ENCODE peak calls at places on chromosomes 3 and 15, in four cellular contexts. One of them, this sample, is unnamed.

GRCh38 chr3:8239718-8240698 is 261.6 kb upstream of the LMCD1 start:
- DNase-seq in mesendoderm: peak; percentile 69
- DNase-seq in H1: no peak
- DNase-seq in H9: peak; percentile 32
- DNase-seq in this sample: peak; percentile 59

GRCh38 chr3:124845406-124845805 is 41.8 kb downstream of the ITGB5 start:
- DNase-seq in H9: no peak
- DNase-seq in H1: no peak
- DNase-seq in mesendoderm: no peak
- DNase-seq in this sample: peak; percentile 90

GRCh38 chr3:195905970-195906864 is 2.1 kb downstream of the TNK2 start:
- DNase-seq in H9: no peak
- DNase-seq in H1: no peak
- DNase-seq in mesendoderm: no peak
- DNase-seq in this sample: peak; percentile 78

GRCh38 chr3:32406481-32407408 is 15.1 kb downstream of the CMTM7 start:
- DNase-seq in mesendoderm: no peak
- DNase-seq in H1: no peak
- DNase-seq in H9: no peak
- DNase-seq in this sample: no peak

GRCh38 chr15:40995656-40996055 is 42.4 kb downstream of the CHAC1 start:
- DNase-seq in H9: no peak
- DNase-seq in H1: no peak
- DNase-seq in mesendoderm: no peak
- DNase-seq in this sample: no peak

GRCh38 chr3:49937081-49937480 is 2.9 kb upstream of the RBM6 start:
- DNase-seq in mesendoderm: no peak
- DNase-seq in H1: no peak
- DNase-seq in H9: no peak
- DNase-seq in this sample: no peak

GRCh38 chr15:40878785-40879184 is 4.8 kb upstream of the RHOV start:
- DNase-seq in H1: no peak
- DNase-seq in H9: no peak
- DNase-seq in mesendoderm: peak; percentile 73
- DNase-seq in this sample: peak; percentile 70

GRCh38 chr15:42100021-42100800 is 5.8 kb upstream of the PLA2G4D start:
- DNase-seq in H1: no peak
- DNase-seq in H9: no peak
- DNase-seq in mesendoderm: no peak
- DNase-seq in this sample: peak; percentile 6

GRCh38 chr15:77542491-77543001 is 90.2 kb downstream of the LINGO1 start:
- DNase-seq in mesendoderm: peak; percentile 53
- DNase-seq in H1: no peak
- DNase-seq in H9: no peak
- DNase-seq in this sample: peak; percentile 53

GRCh38 chr15:98853593-98854420 is 153.8 kb downstream of the PGPEP1L start:
- DNase-seq in H9: no peak
- DNase-seq in H1: no peak
- DNase-seq in mesendoderm: no peak
- DNase-seq in this sample: no peak

GRCh38 chr15:61634837-61635236 is 405.7 kb upstream of the RORA start:
- DNase-seq in H1: no peak
- DNase-seq in mesendoderm: no peak
- DNase-seq in H9: no peak
- DNase-seq in this sample: no peak

GRCh38 chr3:32405155-32405554 is 13.5 kb downstream of the CMTM7 start:
- DNase-seq in mesendoderm: no peak
- DNase-seq in H1: no peak
- DNase-seq in H9: no peak
- DNase-seq in this sample: peak; percentile 44

GRCh38 chr15:43828061-43828657 is 1.4 kb downstream of the WDR76 start:
- DNase-seq in H1: no peak
- DNase-seq in H9: no peak
- DNase-seq in mesendoderm: no peak
- DNase-seq in this sample: peak; percentile 19

GRCh38 chr3:194855025-194855391 is 169.3 kb downstream of the FAM43A start:
- DNase-seq in H9: no peak
- DNase-seq in mesendoderm: no peak
- DNase-seq in H1: no peak
- DNase-seq in this sample: no peak

GRCh38 chr15:84929795-84930371 is 45.4 kb downstream of the SLC28A1 start:
- DNase-seq in mesendoderm: no peak
- DNase-seq in H1: no peak
- DNase-seq in H9: no peak
- DNase-seq in this sample: peak; percentile 72

GRCh38 chr3:182787302-182788036 is 5.8 kb upstream of the ATP11B start:
- DNase-seq in H9: no peak
- DNase-seq in H1: no peak
- DNase-seq in mesendoderm: no peak
- DNase-seq in this sample: peak; percentile 64

GRCh38 chr3:60743631-60744164 is 507.6 kb downstream of the FHIT start:
- DNase-seq in H9: peak; percentile 51
- DNase-seq in H1: no peak
- DNase-seq in mesendoderm: peak; percentile 81
- DNase-seq in this sample: no peak

GRCh38 chr3:149618151-149619123 is 39.4 kb downstream of the WWTR1 start:
- DNase-seq in H1: no peak
- DNase-seq in mesendoderm: peak; percentile 95
- DNase-seq in H9: no peak
- DNase-seq in this sample: no peak

GRCh38 chr3:128173849-128174248 is 20.6 kb downstream of the EEFSEC start:
- DNase-seq in H9: peak; percentile 56
- DNase-seq in H1: no peak
- DNase-seq in mesendoderm: peak; percentile 75
- DNase-seq in this sample: no peak

GRCh38 chr3:153552887-153553604 is 391.0 kb downstream of the RAP2B start:
- DNase-seq in H9: no peak
- DNase-seq in mesendoderm: no peak
- DNase-seq in H1: no peak
- DNase-seq in this sample: no peak

GRCh38 chr3:100893590-100893989 is 99.6 kb downstream of the ABI3BP start:
- DNase-seq in H1: peak; percentile 10
- DNase-seq in mesendoderm: peak; percentile 70
- DNase-seq in H9: peak; percentile 63
- DNase-seq in this sample: peak; percentile 66

GRCh38 chr3:122100591-122101491 is 45.7 kb downstream of the CD86 start:
- DNase-seq in H9: no peak
- DNase-seq in H1: no peak
- DNase-seq in mesendoderm: peak; percentile 36
- DNase-seq in this sample: no peak

GRCh38 chr3:151478376-151478702 is 17.5 kb upstream of the IGSF10 start:
- DNase-seq in mesendoderm: no peak
- DNase-seq in H1: no peak
- DNase-seq in H9: no peak
- DNase-seq in this sample: no peak

GRCh38 chr15:52656412-52656811 is 22.8 kb downstream of the ATOSA start:
- DNase-seq in mesendoderm: no peak
- DNase-seq in H9: no peak
- DNase-seq in H1: no peak
- DNase-seq in this sample: no peak

GRCh38 chr3:79598594-79598993 is 169.2 kb downstream of the ROBO1 start:
- DNase-seq in H9: no peak
- DNase-seq in H1: peak; percentile 10
- DNase-seq in mesendoderm: no peak
- DNase-seq in this sample: no peak

GRCh38 chr3:157078131-157078835 is 81.7 kb downstream of the CCNL1 start:
- DNase-seq in H9: peak; percentile 8
- DNase-seq in H1: no peak
- DNase-seq in mesendoderm: no peak
- DNase-seq in this sample: peak; percentile 56

GRCh38 chr3:108509263-108509662 is 1.1 kb downstream of the MYH15 start:
- DNase-seq in H9: no peak
- DNase-seq in H1: no peak
- DNase-seq in mesendoderm: no peak
- DNase-seq in this sample: no peak

GRCh38 chr3:25169146-25169545 is 258.9 kb upstream of the RARB start:
- DNase-seq in H9: no peak
- DNase-seq in mesendoderm: no peak
- DNase-seq in H1: no peak
- DNase-seq in this sample: no peak

GRCh38 chr15:54594115-54594514 is 602.6 kb downstream of the RSL24D1 start:
- DNase-seq in H1: no peak
- DNase-seq in H9: no peak
- DNase-seq in mesendoderm: peak; percentile 12
- DNase-seq in this sample: no peak

GRCh38 chr3:33652736-33653135 is 65.3 kb downstream of the CLASP2 start:
- DNase-seq in mesendoderm: no peak
- DNase-seq in H1: no peak
- DNase-seq in H9: no peak
- DNase-seq in this sample: no peak

GRCh38 chr3:113231827-113232253 is 20.5 kb downstream of the BOC start:
- DNase-seq in mesendoderm: peak; percentile 96
- DNase-seq in H1: no peak
- DNase-seq in H9: peak; percentile 47
- DNase-seq in this sample: peak; percentile 89

GRCh38 chr3:116863842-116864626 is 154.5 kb downstream of the TUSC7 start:
- DNase-seq in H1: peak; percentile 34
- DNase-seq in mesendoderm: peak; percentile 80
- DNase-seq in H9: peak; percentile 67
- DNase-seq in this sample: peak; percentile 64

GRCh38 chr3:25557641-25558040 is 107.1 kb downstream of the TOP2B start:
- DNase-seq in H9: no peak
- DNase-seq in mesendoderm: no peak
- DNase-seq in H1: no peak
- DNase-seq in this sample: no peak

GRCh38 chr3:27479816-27480543 is 4.2 kb downstream of the SLC4A7 start:
- DNase-seq in mesendoderm: no peak
- DNase-seq in H9: no peak
- DNase-seq in H1: no peak
- DNase-seq in this sample: no peak

DNA sequence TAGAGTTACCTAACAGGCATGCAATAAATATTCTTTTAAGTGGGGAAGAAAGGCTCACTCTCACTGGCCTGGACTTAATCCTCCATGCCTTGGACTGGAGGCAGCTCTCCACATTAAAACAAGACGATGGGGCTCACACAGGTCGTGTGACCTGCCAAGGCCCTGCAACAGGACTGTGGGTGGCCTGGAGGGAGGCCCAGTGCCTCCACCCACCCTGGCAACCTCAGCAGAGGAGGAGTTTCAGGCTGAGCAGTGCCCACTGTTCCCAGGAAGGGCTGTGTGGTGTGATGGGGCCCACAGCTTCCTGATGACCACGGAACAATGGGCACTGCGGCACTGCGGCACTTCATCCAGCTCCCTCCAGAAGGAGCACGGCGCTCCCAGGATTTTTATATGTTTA is 5.5 kb downstream of the UROC1 start:
- DNase-seq in H9: no peak
- DNase-seq in mesendoderm: no peak
- DNase-seq in H1: no peak
- DNase-seq in this sample: no peak
- H2AK5ac ChIP-seq in H9: no peak overlapping the region
- H2AK5ac ChIP-seq in mesendoderm: no peak overlapping the region
- H2AK5ac ChIP-seq in H1: no peak overlapping the region
- H2AK5ac ChIP-seq in this sample: no peak overlapping the region

DNA sequence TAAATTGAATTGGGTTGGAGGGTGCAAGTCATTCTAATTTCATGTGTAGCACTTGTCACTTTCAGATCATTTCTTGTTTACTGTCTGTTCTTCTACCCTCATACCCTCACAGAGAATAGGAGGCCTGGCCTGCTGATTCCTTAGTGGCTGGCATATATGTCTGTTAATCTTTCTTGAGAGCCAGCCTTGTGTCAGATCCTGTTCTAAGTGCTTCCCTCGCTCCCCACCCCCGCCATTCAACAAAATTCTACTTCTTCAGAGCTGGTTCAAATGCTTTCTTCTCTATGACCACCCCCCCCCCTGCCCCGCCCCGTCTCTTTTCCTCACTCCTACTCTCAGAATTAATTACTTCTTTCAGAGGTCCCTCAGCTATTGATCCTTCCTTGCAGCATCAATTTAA is 1.5 kb upstream of the U2SURP start:
- DNase-seq in mesendoderm: peak; percentile 36
- DNase-seq in H9: no peak
- DNase-seq in H1: no peak
- DNase-seq in this sample: no peak
- H2AK5ac ChIP-seq in mesendoderm: no peak overlapping the region
- H2AK5ac ChIP-seq in H9: no peak overlapping the region
- H2AK5ac ChIP-seq in H1: no peak overlapping the region
- H2AK5ac ChIP-seq in this sample: no peak overlapping the region

DNA sequence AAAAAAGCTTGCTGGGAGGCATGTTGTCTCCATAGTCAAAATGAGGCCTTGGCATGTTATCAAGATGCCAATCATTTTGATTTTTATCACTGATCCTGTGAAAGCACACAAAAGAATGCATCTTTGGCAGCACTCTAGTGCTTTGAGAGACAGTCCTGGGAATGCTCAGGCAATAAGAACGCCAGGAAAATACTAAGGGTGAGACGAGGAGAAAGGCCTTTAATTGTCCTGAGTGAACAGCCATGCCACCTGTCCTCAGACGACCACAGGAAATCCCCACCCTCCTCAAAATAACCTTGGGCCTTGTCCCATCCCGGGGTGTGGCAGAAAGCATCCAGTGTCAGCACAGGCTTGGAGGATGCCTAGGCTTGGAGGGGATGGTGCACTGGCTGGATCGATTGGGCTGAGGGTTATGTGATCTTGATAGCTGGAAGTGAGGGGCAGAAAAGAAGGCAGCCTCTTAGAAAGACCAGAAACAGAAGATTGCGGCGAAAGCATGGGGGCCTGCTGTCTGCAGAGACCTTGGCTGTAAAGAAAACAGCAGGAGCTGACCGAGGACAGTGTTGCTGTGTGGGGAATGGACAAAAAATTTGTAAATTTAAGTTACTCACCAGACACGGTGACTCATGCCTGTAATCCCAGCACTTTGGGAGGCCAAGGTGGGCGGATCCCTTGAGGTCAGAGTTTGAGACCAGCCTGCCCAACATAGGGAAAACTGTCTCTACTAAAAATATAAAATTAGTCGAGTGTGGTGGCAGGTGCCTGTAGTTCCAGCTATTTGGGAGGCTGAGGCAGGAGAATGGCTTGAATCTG is 7.3 kb downstream of the TMEM158 start:
- DNase-seq in H9: no peak
- DNase-seq in mesendoderm: no peak
- DNase-seq in H1: no peak
- DNase-seq in this sample: peak; percentile 76
- H2AK5ac ChIP-seq in H9: no peak overlapping the region
- H2AK5ac ChIP-seq in mesendoderm: no peak overlapping the region
- H2AK5ac ChIP-seq in H1: no peak overlapping the region
- H2AK5ac ChIP-seq in this sample: peak overlapping the region; percentile 95

DNA sequence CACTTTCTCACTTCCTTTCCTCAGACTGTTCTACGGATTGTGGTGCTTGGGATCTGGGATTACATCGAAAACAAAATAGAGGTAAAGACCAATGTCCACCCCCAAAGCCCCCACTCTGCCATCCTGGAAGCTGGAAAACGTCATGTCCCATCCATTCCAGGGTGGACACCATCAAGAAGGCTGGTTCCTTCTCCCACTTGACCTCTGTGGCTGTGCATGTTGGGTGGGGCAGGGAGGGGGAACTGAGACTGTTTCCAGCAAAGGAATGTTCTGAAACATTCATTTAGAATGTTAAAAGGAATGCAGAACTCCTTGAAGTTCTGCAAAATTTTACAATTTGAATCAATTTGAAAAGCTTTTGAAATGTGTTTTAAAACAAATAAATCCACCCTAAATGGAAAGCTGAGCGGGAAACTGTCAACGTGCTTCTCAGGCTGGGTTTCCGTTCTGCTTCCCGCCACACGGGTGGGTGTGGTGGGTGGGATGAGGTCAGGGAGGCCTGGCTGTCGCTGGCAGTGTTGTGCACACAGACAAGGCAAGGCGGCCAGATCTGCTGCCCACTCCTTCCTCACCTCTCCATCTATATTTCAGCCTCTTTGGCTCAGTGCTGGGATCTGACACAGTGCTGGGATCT is 110.1 kb downstream of the TMEM266 start:
- DNase-seq in H1: no peak
- DNase-seq in mesendoderm: no peak
- DNase-seq in H9: no peak
- DNase-seq in this sample: no peak
- H2AK5ac ChIP-seq in H1: no peak overlapping the region
- H2AK5ac ChIP-seq in mesendoderm: no peak overlapping the region
- H2AK5ac ChIP-seq in H9: no peak overlapping the region
- H2AK5ac ChIP-seq in this sample: peak overlapping the region; percentile 51

This sample was measured in IMR-90.